ENCODE peak calls at places on chromosomes 4 and X, in four cellular contexts. J is IMR-90, U is endothelial cell of umbilical vein, G is K562. M is an unnamed sample. For H3K9me1, the result is how much of the 10 kb centered on the place peaks cover.

GRCh38 chr4:71406459-71406963 is 67.7 kb downstream of the SLC4A4 start:
- DNase-seq in J (peak), U (peak), G (peak), M (no peak)

GRCh38 chrX:36804066-36804465 is 204.1 kb upstream of the FAM47C start:
- DNase-seq in J (no peak), U (no peak), G (no peak), M (no peak)

GRCh38 chr4:155738548-155738947 is 20.3 kb upstream of the GUCY1B1 start:
- DNase-seq in J (peak), U (no peak), G (no peak), M (no peak)

GRCh38 chr4:156933633-156934258 is 37.9 kb downstream of the PDGFC start:
- DNase-seq in J (peak), U (peak), G (no peak), M (peak)

GRCh38 chr4:825063-825968 is 613 bp downstream of the CPLX1 start:
- DNase-seq in J (no peak), U (no peak), G (peak), M (no peak)

GRCh38 chr4:36348403-36348938 is 67.1 kb downstream of the DTHD1 start:
- DNase-seq in J (no peak), U (no peak), G (no peak), M (no peak)

GRCh38 chr4:109216085-109216696 is 86.3 kb downstream of the COL25A1 start:
- DNase-seq in J (no peak), U (no peak), G (no peak), M (no peak)

GRCh38 chr4:102438396-102438795 is 62.8 kb upstream of the NFKB1 start:
- DNase-seq in J (peak), U (no peak), G (no peak), M (no peak)

GRCh38 chr4:100168521-100168920 is 21.7 kb downstream of the DDIT4L start:
- DNase-seq in J (peak), U (no peak), G (no peak), M (no peak)

GRCh38 chr4:61294001-61294400 is 93.9 kb downstream of the ADGRL3 start:
- DNase-seq in J (no peak), U (no peak), G (no peak), M (no peak)

GRCh38 chr4:76504613-76505465 is 69.8 kb downstream of the SHROOM3 start:
- DNase-seq in J (peak), U (peak), G (peak), M (no peak)

GRCh38 chr4:138868562-138868961 is 147.0 kb upstream of the NOCT start:
- DNase-seq in J (peak), U (no peak), G (no peak), M (no peak)

GRCh38 chr4:18935956-18936355 is 914.4 kb upstream of the LCORL start:
- DNase-seq in J (no peak), U (no peak), G (no peak), M (no peak)

GRCh38 chr4:150769235-150769634 is 187.3 kb downstream of the MAB21L2 start:
- DNase-seq in J (peak), U (peak), G (no peak), M (no peak)

GRCh38 chr4:8291701-8292387 is 22.3 kb downstream of the HTRA3 start:
- DNase-seq in J (no peak), U (no peak), G (no peak), M (no peak)
- H3K9me1 ChIP-seq in J (under half), U (under half), G (under half), M (under half)

GRCh38 chr4:130545596-130545995 is 1449.6 kb downstream of the C4orf33 start:
- DNase-seq in J (no peak), U (no peak), G (no peak), M (no peak)
- H3K9me1 ChIP-seq in J (under half), U (under half), G (under half), M (under half)

GRCh38 chrX:132059973-132060540 is 37.0 kb downstream of the STK26 start:
- DNase-seq in J (no peak), U (no peak), G (no peak), M (no peak)
- H3K9me1 ChIP-seq in J (under half), U (under half), G (under half), M (under half)

DNA sequence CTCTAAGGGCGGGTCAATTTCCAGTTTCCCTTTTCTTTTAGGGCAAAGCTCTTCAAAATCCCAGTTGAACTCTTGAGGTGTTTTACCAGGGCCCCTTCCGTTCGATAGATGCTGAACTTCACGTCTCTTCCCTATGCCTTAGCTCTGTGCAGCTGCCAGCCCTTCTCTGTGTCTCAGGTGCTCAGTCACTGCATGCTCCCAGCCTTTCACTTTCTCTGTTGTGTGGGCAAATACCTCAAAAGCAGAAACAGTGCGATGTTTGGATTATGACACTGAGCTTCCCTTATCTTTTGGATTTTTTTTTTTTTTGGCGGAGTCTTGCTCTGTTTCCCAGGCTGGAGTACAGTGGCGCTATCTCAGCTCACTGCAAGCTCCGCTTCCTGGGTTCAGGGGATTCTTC is 108.5 kb downstream of the CLDN22 start:
- DNase-seq in J (no peak), U (no peak), G (no peak), M (no peak)
- H3K9me1 ChIP-seq in J (under half), U (under half), G (under half), M (under half)

GRCh38 chr4:87026795-87027495 is 92.1 kb downstream of the AFF1 start:
- DNase-seq in J (no peak), U (no peak), G (no peak), M (no peak)
- H3K9me1 ChIP-seq in J (under half), U (under half), G (under half), M (under half)

GRCh38 chrX:1599791-1600405 is 8.5 kb downstream of the AKAP17A start:
- DNase-seq in J (no peak), U (no peak), G (no peak), M (no peak)
- H3K9me1 ChIP-seq in J (under half), U (under half), G (under half), M (under half)

GRCh38 chr4:3217266-3217665 is 31.7 kb upstream of the MSANTD1 start:
- DNase-seq in J (no peak), U (no peak), G (no peak), M (no peak)
- H3K9me1 ChIP-seq in J (under half), U (under half), G (under half), M (under half)

M was measured in keratinocyte.